ENCODE peak calls at places on chromosomes 7 and 10, in six cellular contexts. T, X, P, M, V and H are unnamed samples.

GRCh38 chr10:68105820-68106219 is 3.5 kb upstream of the MYPN start:
- DNase-seq in P (no peak), X (no peak), V (peak; percentile 88), M (no peak), T (no peak), H (no peak)

GRCh38 chr10:23556727-23557440 is 118.0 kb downstream of the OTUD1 start:
- DNase-seq in V (peak; percentile 86), T (no peak), P (no peak), M (no peak), X (no peak), H (no peak)

GRCh38 chr10:80158598-80159127 is 26.1 kb downstream of the PLAC9 start:
- DNase-seq in P (peak; percentile 71), V (peak; percentile 96), T (no peak), M (peak; percentile 45), X (no peak), H (peak; percentile 96)

GRCh38 chr10:51052152-51052551 is 22.1 kb upstream of the PRKG1 start:
- DNase-seq in P (no peak), V (no peak), X (no peak), T (no peak), M (no peak), H (no peak)

GRCh38 chr7:43038229-43038628 is 74.2 kb upstream of the HECW1 start:
- DNase-seq in M (no peak), X (no peak), P (no peak), V (peak; percentile 96), T (no peak), H (no peak)

GRCh38 chr10:129968937-129969527 is 5.0 kb upstream of the EBF3 start:
- DNase-seq in X (peak; percentile 92), V (peak; percentile 77), T (peak; percentile 46), P (no peak), M (peak; percentile 44), H (peak; percentile 88)

GRCh38 chr10:3806603-3807002 is 21.6 kb upstream of the KLF6 start:
- DNase-seq in X (no peak), P (no peak), M (no peak), T (peak; percentile 52), V (peak; percentile 98), H (no peak)

GRCh38 chr7:919114-919442 is 35.4 kb downstream of the ADAP1 start:
- DNase-seq in M (peak; percentile 9), P (peak; percentile 25), V (no peak), X (no peak), T (no peak), H (peak; percentile 62)

GRCh38 chr7:7263297-7264230 is 81.2 kb downstream of the C1GALT1 start:
- DNase-seq in M (no peak), P (no peak), V (no peak), X (no peak), T (no peak), H (no peak)

GRCh38 chr7:100681491-100682227 is 8.1 kb downstream of the GNB2 start:
- DNase-seq in T (peak; percentile 53), V (no peak), P (no peak), X (no peak), M (no peak), H (no peak)

GRCh38 chr7:146875222-146875785 is 758.7 kb downstream of the CNTNAP2 start:
- DNase-seq in X (peak; percentile 29), T (no peak), V (no peak), M (no peak), P (no peak), H (no peak)

GRCh38 chr7:93914581-93915066 is 6.9 kb upstream of the GNG11 start:
- DNase-seq in X (no peak), V (peak; percentile 63), M (no peak), T (no peak), P (no peak), H (no peak)

GRCh38 chr7:110852156-110852858 is 238.6 kb upstream of the LRRN3 start:
- DNase-seq in P (no peak), T (no peak), X (no peak), V (no peak), M (no peak), H (no peak)
- H3K27ac ChIP-seq in P (no peak overlapping the region), T (no peak overlapping the region), X (no peak overlapping the region), V (no peak overlapping the region), M (no peak overlapping the region), H (no peak overlapping the region)

GRCh38 chr7:39219869-39220268 is 242.2 kb downstream of the POU6F2 start:
- DNase-seq in M (no peak), P (no peak), V (no peak), X (no peak), T (no peak), H (no peak)

GRCh38 chr7:39212881-39213280 is 235.2 kb downstream of the POU6F2 start:
- DNase-seq in V (no peak), T (no peak), P (no peak), X (no peak), M (no peak), H (no peak)

DNA sequence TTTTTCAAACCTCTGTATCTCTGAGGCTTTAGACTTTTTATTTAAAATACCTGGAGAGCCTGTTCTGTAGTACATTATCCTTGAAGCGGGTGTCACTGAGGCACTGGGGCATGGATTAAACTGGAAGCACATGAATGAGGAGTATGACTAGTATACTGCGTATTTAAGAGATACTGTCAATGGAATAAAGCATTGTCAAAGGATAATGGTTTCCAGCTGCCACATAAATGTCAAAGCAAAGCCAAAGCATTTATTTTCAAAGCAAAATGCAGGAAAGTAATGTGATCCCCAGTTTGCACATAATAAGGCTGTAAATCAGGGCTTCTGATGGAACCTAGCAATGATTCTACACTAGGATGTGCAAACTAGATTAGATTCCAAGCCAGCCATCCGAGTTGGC is 240.0 kb downstream of the POU6F2 start:
- DNase-seq in T (no peak), X (no peak), V (no peak), M (no peak), P (no peak), H (no peak)
- H3K27ac ChIP-seq in T (no peak overlapping the region), X (no peak overlapping the region), V (no peak overlapping the region), M (no peak overlapping the region), P (no peak overlapping the region), H (no peak overlapping the region)

GRCh38 chr10:61899663-61899996 is 1.9 kb upstream of the ARID5B start:
- DNase-seq in P (no peak), M (no peak), T (no peak), X (no peak), V (no peak), H (no peak)
- H3K27ac ChIP-seq in P (peak overlapping the region; percentile 96), M (peak overlapping the region; percentile 99), T (peak overlapping the region; percentile 95), X (no peak overlapping the region), V (peak overlapping the region; percentile 77), H (no peak overlapping the region)

DNA sequence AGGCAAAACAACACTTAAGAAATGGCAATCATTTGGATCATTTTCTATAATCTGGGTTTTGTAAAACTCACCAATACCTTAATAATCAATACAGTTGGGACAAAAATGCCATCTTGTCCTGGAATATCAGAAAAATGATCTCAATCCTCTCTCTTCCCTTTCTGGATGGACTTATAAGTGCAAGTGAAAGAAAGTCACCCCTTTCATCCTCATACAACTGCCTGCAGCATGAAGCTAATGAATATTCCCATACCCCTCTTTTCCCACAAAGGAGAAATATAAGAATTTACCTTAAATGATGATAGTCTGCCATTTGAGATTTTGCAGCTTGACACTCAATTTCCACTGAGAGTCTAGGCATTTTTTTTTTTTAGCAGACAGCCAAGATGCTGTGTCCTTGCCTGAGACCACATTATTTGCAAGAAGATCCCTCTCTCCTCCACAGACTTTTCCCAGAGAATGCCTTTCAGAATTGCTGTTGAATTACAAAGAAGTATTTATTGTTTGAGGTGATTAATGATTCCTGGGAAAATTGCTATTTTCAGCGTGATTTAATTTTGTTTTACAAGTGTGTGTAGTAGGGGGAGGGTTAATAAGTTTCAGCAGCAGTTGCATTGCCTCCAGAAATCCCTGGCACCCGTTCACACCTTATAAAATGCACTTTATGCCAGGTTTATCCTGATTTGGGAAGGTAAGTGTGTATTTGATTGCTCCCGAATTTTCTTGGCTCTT is 3.8 kb downstream of the HOXA4 start:
- DNase-seq in T (no peak), P (no peak), X (no peak), M (no peak), V (no peak), H (no peak)
- H3K27ac ChIP-seq in T (no peak overlapping the region), P (no peak overlapping the region), X (no peak overlapping the region), M (no peak overlapping the region), V (no peak overlapping the region), H (no peak overlapping the region)

DNA sequence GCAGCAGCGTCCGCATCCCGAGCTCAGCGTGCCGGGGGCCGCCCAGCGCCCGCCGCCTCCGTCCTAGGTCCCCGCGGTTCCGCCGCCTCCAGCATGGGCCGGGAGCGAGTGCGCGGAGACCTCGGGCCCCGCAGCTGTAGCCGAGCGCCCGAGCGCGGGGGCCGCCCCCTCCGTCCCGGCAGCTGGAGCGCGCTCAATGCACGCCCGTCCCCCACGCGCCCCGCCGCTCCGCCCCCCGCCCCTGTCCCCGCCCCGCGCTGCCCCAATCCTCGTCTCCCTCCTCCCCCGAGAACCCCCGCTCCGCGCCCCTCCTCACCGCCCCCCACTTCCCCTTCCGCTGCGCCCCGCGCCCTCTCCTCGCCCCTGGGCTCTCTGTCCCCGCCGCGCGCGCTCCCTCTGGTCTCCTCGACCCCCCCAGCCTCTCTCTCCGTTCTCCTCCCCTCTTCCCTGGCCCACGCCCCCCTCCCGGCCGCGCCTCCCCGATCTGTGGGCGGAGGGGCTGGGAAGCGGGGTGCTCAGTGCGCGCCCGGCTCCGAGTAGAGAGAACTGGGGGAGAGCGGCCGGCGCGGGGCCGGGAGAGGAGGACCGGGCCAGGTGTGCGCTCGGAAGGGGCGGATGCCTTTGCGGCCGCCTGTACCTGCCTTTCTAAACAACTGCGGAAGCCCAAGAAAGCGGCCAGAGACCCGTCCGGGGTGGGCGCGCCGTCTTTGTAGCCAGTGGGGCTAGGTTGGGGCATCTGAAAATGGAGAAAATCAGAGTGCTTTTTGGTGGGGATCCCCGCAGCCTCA is at the start of gene VIPR2:
- DNase-seq in M (peak; percentile 30), P (no peak), V (no peak), T (no peak), X (peak; percentile 87), H (no peak)
- H3K27ac ChIP-seq in M (no peak within 1 kb of the TSS), P (no peak within 1 kb of the TSS), V (no peak within 1 kb of the TSS), T (no peak within 1 kb of the TSS), X (no peak within 1 kb of the TSS), H (no peak within 1 kb of the TSS)

GRCh38 chr10:37488792-37489657 is 363.6 kb downstream of the ANKRD30A start:
- DNase-seq in X (no peak), V (peak; percentile 63), T (no peak), M (no peak), P (no peak), H (no peak)

GRCh38 chr10:37490266-37490665 is 364.9 kb downstream of the ANKRD30A start:
- DNase-seq in P (no peak), M (no peak), T (no peak), V (no peak), X (no peak), H (no peak)

GRCh38 chr10:37495415-37495814 is 362.0 kb downstream of the ZNF248 start:
- DNase-seq in V (peak; percentile 31), X (no peak), T (peak; percentile 0), P (no peak), M (no peak), H (no peak)

GRCh38 chr10:37489658-37490003 is 364.2 kb downstream of the ANKRD30A start:
- DNase-seq in M (no peak), T (no peak), V (no peak), P (no peak), X (no peak), H (no peak)
- H3K27ac ChIP-seq in M (no peak overlapping the region), T (no peak overlapping the region), V (peak overlapping the region; percentile 56), P (no peak overlapping the region), X (no peak overlapping the region), H (no peak overlapping the region)